ENCODE peak calls at places on chromosome 15, in four cellular contexts. M, Z, D and Y are unnamed samples.

GRCh38 chr15:101017041-101017754 is 98.0 kb downstream of the LRRK1 start:
- DNase-seq in D (no peak), M (peak), Z (peak), Y (no peak)

GRCh38 chr15:75718326-75718725 is 5.7 kb upstream of the CSPG4 start:
- DNase-seq in M (peak), Z (peak), D (peak), Y (no peak)

GRCh38 chr15:77118787-77119410 is 48.0 kb upstream of the TSPAN3 start:
- DNase-seq in D (peak), Z (peak), M (peak), Y (no peak)

GRCh38 chr15:78767331-78767951 is 43.8 kb downstream of the ADAMTS7 start:
- DNase-seq in Z (no peak), D (no peak), M (no peak), Y (no peak)

GRCh38 chr15:29269485-29270168 is at the start of gene NSMCE3:
- DNase-seq in Z (peak), D (peak), M (peak), Y (peak)

GRCh38 chr15:99279783-99280307 is 28.6 kb downstream of the LRRC28 start:
- DNase-seq in D (no peak), Z (no peak), M (no peak), Y (no peak)

GRCh38 chr15:57861805-57862586 is 155.5 kb downstream of the POLR2M start:
- DNase-seq in Z (peak), D (peak), M (peak), Y (no peak)

GRCh38 chr15:83193721-83194120 is 13.9 kb downstream of the HDGFL3 start:
- DNase-seq in Z (no peak), D (no peak), M (no peak), Y (no peak)

GRCh38 chr15:69342460-69343076 is 43.9 kb downstream of the PAQR5 start:
- DNase-seq in D (no peak), M (no peak), Z (no peak), Y (no peak)

GRCh38 chr15:79168922-79169322 is 78.3 kb upstream of the RASGRF1 start:
- DNase-seq in Z (no peak), D (peak), M (peak), Y (no peak)

GRCh38 chr15:87365221-87365620 is 891.3 kb downstream of the NTRK3 start:
- DNase-seq in D (no peak), Z (peak), M (peak), Y (no peak)

GRCh38 chr15:80701676-80702311 is 6.7 kb downstream of the ABHD17C start:
- DNase-seq in Z (no peak), D (no peak), M (no peak), Y (no peak)

GRCh38 chr15:25059698-25060471 is 105.1 kb downstream of the SNRPN start:
- DNase-seq in M (no peak), D (no peak), Z (no peak), Y (no peak)

GRCh38 chr15:40937762-40938529 is 8.8 kb downstream of the DLL4 start:
- DNase-seq in M (peak), Z (no peak), D (no peak), Y (no peak)

GRCh38 chr15:72511536-72511935 is 37.4 kb downstream of the ARIH1 start:
- DNase-seq in Z (no peak), D (no peak), M (no peak), Y (no peak)

GRCh38 chr15:72507402-72507801 is 33.3 kb downstream of the ARIH1 start:
- DNase-seq in Z (no peak), D (no peak), M (no peak), Y (no peak)

GRCh38 chr15:72509484-72509883 is 35.4 kb downstream of the ARIH1 start:
- DNase-seq in Z (no peak), D (no peak), M (no peak), Y (no peak)
- TF ChIP-seq CTCF in Z (no peak), D (no peak), M (no peak), Y (no peak)

DNA sequence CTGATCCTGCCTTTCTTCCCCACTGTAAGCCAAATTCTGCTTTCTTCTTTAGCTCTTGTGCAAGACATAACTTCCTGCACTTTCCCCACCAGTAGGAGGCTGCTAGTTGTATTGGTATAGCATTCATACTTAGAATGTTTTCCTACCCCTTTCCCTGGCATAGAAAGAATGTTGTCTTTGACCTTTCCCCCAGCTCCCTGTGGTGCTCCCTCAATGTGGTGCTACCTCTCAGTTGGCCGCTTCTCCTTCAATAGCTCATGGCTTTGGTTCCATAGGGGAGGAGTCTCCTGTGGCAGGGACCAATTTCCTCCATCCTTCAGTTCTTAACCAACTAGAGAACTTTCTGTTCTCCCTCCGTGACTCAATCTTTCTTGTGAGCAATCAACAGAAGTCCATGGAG is 67.5 kb upstream of the AKAP13 start:
- DNase-seq in M (no peak), D (no peak), Z (peak), Y (no peak)
- TF ChIP-seq CTCF in M (no peak), D (no peak), Z (peak), Y (no peak)

GRCh38 chr15:32649336-32649735 is 7.8 kb downstream of the SCG5 start:
- DNase-seq in M (peak), D (peak), Z (peak), Y (no peak)
- TF ChIP-seq CTCF in M (peak), D (peak), Z (peak), Y (no peak)

GRCh38 chr15:38516636-38517035 is 48.0 kb downstream of the RASGRP1 start:
- DNase-seq in Z (no peak), M (no peak), D (no peak), Y (no peak)
- TF ChIP-seq CTCF in Z (no peak), M (no peak), D (no peak), Y (no peak)

GRCh38 chr15:38427380-38427779 is 26.5 kb upstream of the FAM98B start:
- DNase-seq in M (no peak), Z (no peak), D (no peak), Y (no peak)
- TF ChIP-seq CTCF in M (no peak), Z (no peak), D (no peak), Y (no peak)

GRCh38 chr15:33076937-33077336 is 117.6 kb downstream of the FMN1 start:
- DNase-seq in Z (no peak), D (no peak), M (no peak), Y (no peak)

GRCh38 chr15:33071451-33071850 is 123.1 kb downstream of the FMN1 start:
- DNase-seq in M (no peak), D (no peak), Z (peak), Y (no peak)

GRCh38 chr15:33069161-33069560 is 125.4 kb downstream of the FMN1 start:
- DNase-seq in M (no peak), Z (no peak), D (no peak), Y (no peak)

DNA sequence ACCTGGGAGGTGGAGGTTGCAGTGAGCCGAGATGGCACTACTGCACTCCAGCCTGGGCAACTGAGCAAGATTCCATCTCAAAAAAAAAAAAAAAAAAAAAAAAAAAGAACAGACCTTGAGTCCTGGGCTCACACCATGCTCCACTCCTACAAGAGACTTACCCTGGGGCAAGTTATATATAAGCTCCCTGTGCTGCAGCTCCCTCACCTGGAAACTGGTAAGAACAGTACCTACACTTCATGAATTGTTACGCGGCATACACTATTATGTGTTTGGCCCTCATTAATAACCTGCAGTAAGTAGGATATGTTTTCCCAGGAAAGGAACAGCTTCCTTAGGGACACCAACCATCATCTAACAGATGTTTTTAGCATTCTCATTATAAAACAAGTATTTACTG is 119.6 kb downstream of the FMN1 start:
- DNase-seq in Z (no peak), D (no peak), M (peak), Y (no peak)
- TF ChIP-seq CTCF in Z (no peak), D (no peak), M (peak), Y (no peak)

DNA sequence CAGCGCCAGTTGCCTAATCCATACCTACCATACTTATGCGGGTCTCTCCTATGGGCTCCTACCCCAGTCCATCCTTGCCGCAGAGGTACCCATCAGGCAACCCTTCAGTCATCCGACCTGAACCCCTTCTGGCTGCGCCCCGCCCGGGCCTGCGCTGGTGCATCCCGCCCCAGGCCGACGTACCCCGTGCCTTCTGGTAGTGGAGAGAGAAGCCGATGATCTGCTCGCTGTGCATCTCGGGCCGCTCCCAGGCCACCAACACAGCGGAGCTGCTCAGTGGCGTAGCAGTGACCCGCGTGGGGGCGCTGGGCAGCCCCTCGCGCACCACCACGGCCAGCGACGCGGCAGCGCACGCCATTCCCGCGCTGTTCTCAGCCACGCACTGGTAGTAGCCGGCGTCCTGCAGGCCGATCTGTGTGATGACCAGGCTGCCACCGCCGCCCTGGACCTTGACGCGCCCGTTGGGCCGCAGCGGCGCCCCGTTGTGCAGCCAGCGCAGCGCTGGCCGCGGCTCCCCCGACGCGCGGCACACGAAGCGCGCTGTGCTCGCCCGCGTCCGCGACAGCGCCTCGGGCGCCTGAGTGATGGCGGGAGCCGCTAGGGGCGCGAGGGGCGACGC is 17.9 kb upstream of the IGDCC3 start:
- DNase-seq in Z (no peak), M (no peak), D (no peak), Y (no peak)
- TF ChIP-seq CTCF in Z (no peak), M (no peak), D (no peak), Y (no peak)

GRCh38 chr15:36942248-36942827 is 158.0 kb downstream of the MEIS2 start:
- DNase-seq in Z (no peak), D (no peak), M (no peak), Y (no peak)
- TF ChIP-seq CTCF in Z (no peak), D (no peak), M (no peak), Y (no peak)

DNA sequence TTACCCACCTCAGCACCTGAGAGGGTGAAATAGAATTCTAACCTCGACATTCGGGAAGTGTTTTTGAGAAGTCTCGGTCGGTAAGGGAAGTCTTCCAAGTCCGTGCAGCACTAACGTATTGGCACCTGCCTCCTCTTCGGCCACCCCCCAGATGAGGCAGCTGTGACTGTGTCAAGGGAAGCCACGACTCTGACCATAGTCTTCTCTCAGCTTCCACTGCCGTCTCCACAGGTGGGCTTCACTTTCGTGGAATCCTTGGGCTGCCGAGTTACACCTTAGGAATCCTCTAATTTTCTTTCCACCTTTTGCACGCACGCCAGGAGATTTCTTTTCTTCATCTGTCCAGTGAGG is 775 bp downstream of the CCNDBP1 start:
- DNase-seq in Z (no peak), M (peak), D (peak), Y (no peak)
- TF ChIP-seq CTCF in Z (no peak), M (peak), D (no peak), Y (no peak)